ENCODE peak calls at places on chromosomes 11 and 22, in ten cellular contexts. B, Q, R, C, Y, X, N, G, L and W are unnamed samples.

GRCh38 chr22:23888615-23889401 is 5.4 kb upstream of the MIF start:
- DNase-seq in B (no peak), Q (peak), R (peak), C (peak), Y (peak), X (no peak), N (no peak), G (no peak), L (no peak), W (no peak)

GRCh38 chr11:78417888-78418583 is 416 bp upstream of the GAB2 start:
- DNase-seq in B (peak), Q (peak), R (peak), C (peak), Y (peak), X (peak), N (no peak), G (peak), L (peak), W (peak)

GRCh38 chr11:4882543-4882942 is 843 bp downstream of the OR51T1 start:
- DNase-seq in B (no peak), Q (no peak), R (no peak), C (no peak), Y (no peak), X (no peak), N (no peak), G (no peak), L (no peak), W (no peak)

GRCh38 chr11:20026629-20027545 is 133.4 kb downstream of the DBX1 start:
- DNase-seq in B (peak), Q (peak), R (no peak), C (no peak), Y (peak), X (peak), N (peak), G (no peak), L (no peak), W (no peak)

GRCh38 chr22:28116261-28116673 is 197.2 kb upstream of the PITPNB start:
- DNase-seq in B (peak), Q (peak), R (no peak), C (no peak), Y (peak), X (no peak), N (peak), G (no peak), L (no peak), W (no peak)

GRCh38 chr11:69642549-69642912 is 1.6 kb downstream of the CCND1 start:
- DNase-seq in B (no peak), Q (no peak), R (no peak), C (peak), Y (no peak), X (peak), N (peak), G (peak), L (no peak), W (no peak)

GRCh38 chr11:132056689-132057088 is 686.3 kb downstream of the NTM start:
- DNase-seq in B (no peak), Q (no peak), R (no peak), C (no peak), Y (peak), X (no peak), N (no peak), G (no peak), L (no peak), W (no peak)

GRCh38 chr11:83881428-83881827 is 595.3 kb upstream of the CCDC90B start:
- DNase-seq in B (no peak), Q (no peak), R (no peak), C (peak), Y (no peak), X (no peak), N (no peak), G (no peak), L (no peak), W (no peak)

GRCh38 chr11:130645164-130645859 is 196.9 kb downstream of the ADAMTS15 start:
- DNase-seq in B (no peak), Q (no peak), R (no peak), C (no peak), Y (no peak), X (no peak), N (no peak), G (no peak), L (no peak), W (no peak)

GRCh38 chr11:11588243-11588642 is 33.6 kb downstream of the GALNT18 start:
- DNase-seq in B (peak), Q (peak), R (no peak), C (no peak), Y (no peak), X (no peak), N (no peak), G (no peak), L (no peak), W (no peak)

GRCh38 chr11:14029415-14029814 is 66.9 kb downstream of the SPON1 start:
- DNase-seq in B (peak), Q (no peak), R (no peak), C (no peak), Y (no peak), X (no peak), N (no peak), G (no peak), L (no peak), W (no peak)

GRCh38 chr11:45929486-45930030 is 7.1 kb downstream of the LARGE2 start:
- DNase-seq in B (peak), Q (peak), R (no peak), C (no peak), Y (no peak), X (no peak), N (no peak), G (no peak), L (no peak), W (peak)

GRCh38 chr11:3220101-3220500 is 1.5 kb upstream of the MRGPRG start:
- DNase-seq in B (no peak), Q (no peak), R (no peak), C (peak), Y (no peak), X (no peak), N (no peak), G (no peak), L (no peak), W (no peak)

GRCh38 chr11:3222003-3222855 is 3.6 kb upstream of the MRGPRG start:
- DNase-seq in B (no peak), Q (no peak), R (no peak), C (peak), Y (no peak), X (no peak), N (no peak), G (no peak), L (no peak), W (no peak)

GRCh38 chr11:3219281-3219892 is 774 bp upstream of the MRGPRG start:
- DNase-seq in B (no peak), Q (no peak), R (no peak), C (no peak), Y (no peak), X (peak), N (no peak), G (no peak), L (no peak), W (no peak)

GRCh38 chr11:3221408-3222002 is 2.9 kb upstream of the MRGPRG start:
- DNase-seq in B (no peak), Q (no peak), R (no peak), C (peak), Y (no peak), X (no peak), N (no peak), G (no peak), L (no peak), W (no peak)

DNA sequence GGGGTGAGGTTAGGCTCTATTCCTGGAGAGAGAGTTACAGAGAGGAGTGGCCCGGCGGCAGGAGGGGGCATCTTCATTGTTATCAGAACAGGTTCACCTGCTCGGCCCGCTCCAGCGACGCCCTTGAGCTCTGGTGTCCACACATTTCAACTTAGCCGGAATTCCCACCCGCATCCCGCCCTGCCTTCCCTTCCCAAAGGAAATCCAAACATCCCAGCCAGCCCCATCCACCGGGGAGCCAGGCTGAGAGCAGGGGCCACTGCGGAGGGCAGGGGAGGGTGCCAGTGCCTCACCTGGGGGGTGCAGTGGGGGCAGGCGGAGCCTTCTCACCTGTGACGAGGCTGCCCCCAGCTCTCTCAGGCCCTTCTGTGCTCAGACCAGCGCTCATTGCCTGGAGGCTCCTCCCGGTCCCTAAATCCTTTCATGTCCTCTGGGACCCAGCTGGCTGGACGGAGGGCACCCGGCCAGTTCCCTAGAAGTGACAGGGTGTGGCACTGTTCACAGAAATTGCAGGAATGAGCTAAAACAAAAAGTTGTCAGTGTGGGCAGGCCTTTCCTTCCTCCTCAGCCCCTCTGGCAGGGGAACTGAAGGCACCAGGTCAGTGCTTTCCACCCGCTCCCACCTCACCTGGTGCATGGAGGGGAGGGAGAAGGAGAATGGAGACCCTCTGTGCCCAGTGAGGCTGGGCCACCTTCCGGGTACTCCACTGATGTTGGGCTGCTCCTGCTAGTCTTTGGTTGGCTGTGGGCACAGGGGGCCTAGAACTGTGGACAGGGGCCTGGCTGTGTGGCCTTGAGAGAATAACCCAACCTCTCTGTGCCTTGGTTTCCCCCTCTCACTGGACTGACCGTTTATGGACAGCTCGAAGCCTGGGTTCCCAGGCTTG is 2.2 kb upstream of the MRGPRG start:
- DNase-seq in B (no peak), Q (no peak), R (no peak), C (peak), Y (no peak), X (peak), N (no peak), G (no peak), L (no peak), W (no peak)
- TF ChIP-seq CTCF in B (no peak), Q (no peak), R (no peak), C (no peak), Y (no peak), X (no peak), N (no peak), G (no peak), L (no peak), W (no peak)

DNA sequence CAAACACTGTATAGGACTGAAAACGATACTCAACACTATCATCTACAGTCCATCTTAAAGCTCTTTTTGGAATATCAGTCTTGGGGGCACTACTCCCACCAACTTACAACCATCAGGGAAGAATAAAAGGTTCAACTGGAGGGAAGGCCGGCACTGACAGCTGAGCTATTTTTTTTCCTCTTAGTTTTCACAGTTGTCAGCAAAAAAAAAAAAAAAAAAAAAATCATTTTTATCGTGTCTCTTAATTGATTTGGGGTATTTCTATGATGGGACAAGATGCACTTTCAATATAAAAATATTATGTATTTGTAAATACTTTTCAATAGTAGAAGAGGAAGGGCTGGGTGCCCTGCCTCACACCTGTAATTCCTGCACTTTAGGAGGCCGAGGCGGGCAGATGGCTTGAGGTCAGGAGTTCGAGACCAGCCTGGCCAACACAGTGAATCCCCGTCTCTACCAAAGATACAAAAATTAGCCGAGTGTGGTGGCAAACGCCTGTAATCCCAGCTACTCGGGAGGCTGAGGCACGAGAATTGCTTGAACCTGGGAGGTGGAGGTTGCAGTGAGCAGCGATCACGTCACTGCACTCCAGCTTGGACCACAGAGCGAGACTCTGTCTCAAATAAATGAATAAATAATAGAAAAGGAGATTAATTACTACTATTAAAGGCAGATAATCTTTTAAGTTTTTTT is 1.5 kb downstream of the KIF18A start:
- DNase-seq in B (no peak), Q (no peak), R (no peak), C (no peak), Y (no peak), X (no peak), N (no peak), G (no peak), L (no peak), W (no peak)
- TF ChIP-seq CTCF in B (no peak), Q (no peak), R (no peak), C (no peak), Y (no peak), X (no peak), N (no peak), G (no peak), L (no peak), W (no peak)

GRCh38 chr11:61954106-61955030 is 4.2 kb downstream of the BEST1 start:
- DNase-seq in B (no peak), Q (no peak), R (no peak), C (no peak), Y (no peak), X (no peak), N (no peak), G (no peak), L (no peak), W (no peak)
- TF ChIP-seq CTCF in B (no peak), Q (no peak), R (no peak), C (no peak), Y (no peak), X (no peak), N (no peak), G (no peak), L (no peak), W (no peak)

GRCh38 chr11:66344550-66345315 is at the start of gene BRMS1:
- DNase-seq in B (peak), Q (peak), R (peak), C (peak), Y (peak), X (peak), N (peak), G (peak), L (peak), W (peak)
- TF ChIP-seq CTCF in B (peak), Q (peak), R (no peak), C (no peak), Y (peak), X (no peak), N (no peak), G (no peak), L (no peak), W (no peak)

GRCh38 chr22:22061085-22062077 is 78.8 kb upstream of the TOP3B start:
- DNase-seq in B (peak), Q (peak), R (peak), C (no peak), Y (peak), X (no peak), N (no peak), G (no peak), L (peak), W (no peak)
- TF ChIP-seq CTCF in B (peak), Q (peak), R (peak), C (no peak), Y (peak), X (no peak), N (peak), G (no peak), L (peak), W (no peak)

DNA sequence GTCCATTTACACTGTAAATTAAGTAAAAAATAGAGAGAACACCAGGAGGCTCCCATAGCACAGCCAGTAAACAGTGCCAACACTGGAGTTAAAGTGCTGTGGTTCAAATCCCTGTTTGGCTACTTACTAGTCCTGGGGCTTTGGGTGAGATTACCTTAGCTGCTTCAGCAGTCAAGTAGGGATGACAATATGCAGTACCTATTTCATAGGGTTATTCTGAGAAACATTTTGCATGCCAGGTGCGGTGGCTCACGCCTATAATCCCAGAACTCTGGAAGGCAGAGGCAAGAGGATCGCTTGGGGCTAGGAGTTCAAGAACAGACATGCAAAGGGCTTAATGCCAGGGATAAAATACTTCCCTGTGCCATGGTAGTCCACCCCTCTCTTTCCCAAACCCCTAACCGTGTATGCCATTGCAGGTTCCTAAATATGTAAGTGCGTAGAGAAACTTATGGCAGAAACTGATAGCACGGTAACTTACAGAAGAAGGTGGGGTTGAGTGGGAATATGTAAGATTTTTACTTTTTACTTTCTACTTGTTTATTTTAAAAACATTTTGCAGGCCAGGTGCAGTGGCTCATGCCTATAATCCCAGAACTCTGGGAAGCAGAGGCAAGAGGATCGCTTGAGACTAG is 86.4 kb upstream of the PICALM start:
- DNase-seq in B (peak), Q (peak), R (no peak), C (no peak), Y (no peak), X (no peak), N (no peak), G (no peak), L (no peak), W (no peak)
- TF ChIP-seq CTCF in B (no peak), Q (peak), R (no peak), C (no peak), Y (no peak), X (no peak), N (no peak), G (no peak), L (no peak), W (no peak)

DNA sequence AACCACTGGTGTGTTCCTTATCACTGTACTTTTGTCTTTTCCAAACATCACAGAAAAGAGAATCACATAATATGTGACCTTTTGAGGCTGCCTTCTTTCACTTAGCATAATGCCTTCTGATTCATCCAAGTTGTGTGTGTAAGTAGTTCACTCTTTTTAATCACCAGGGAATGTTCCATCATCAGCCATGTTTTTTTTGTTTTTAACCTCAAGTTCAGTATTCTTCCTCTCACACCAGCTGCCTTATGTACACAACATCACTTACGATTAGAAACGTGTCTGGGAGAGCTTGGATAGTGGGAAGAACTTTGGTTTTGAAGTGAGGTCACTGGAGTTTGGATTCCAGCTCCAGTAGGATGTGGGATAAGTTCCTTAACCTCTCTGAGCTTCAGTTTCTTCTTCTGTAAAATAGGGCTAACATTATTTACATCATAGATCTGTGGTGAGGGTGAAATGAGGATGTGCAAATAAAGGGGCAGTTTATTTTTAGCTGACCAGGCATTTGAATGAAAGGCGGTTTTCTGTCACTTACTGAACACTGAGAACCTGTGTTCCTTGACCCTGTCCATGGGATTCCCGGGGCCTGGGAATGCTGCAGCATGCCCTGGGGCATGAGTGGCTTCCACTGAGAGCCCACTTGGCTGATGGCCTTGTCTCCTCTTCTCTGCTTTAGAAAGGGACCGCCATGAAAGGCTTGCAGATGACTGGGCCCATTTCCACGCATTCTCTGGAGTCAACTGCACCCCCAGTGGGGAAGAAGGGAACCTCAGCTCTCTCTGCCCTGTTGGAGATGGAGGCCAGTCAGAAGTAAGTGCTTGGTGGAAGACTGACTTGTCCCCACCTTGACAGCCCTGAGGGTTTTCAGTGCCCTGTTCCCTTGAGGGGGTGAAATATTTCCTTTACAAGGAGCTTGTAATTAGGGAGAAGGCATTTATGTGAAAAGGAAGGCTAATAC is 92.6 kb downstream of the DEPDC5 start:
- DNase-seq in B (no peak), Q (no peak), R (peak), C (peak), Y (peak), X (no peak), N (no peak), G (no peak), L (peak), W (no peak)
- TF ChIP-seq CTCF in B (peak), Q (peak), R (no peak), C (peak), Y (peak), X (no peak), N (no peak), G (no peak), L (peak), W (no peak)

GRCh38 chr11:29447821-29448220 is 569.0 kb downstream of the KCNA4 start:
- DNase-seq in B (no peak), Q (no peak), R (no peak), C (no peak), Y (no peak), X (no peak), N (no peak), G (no peak), L (no peak), W (no peak)

GRCh38 chr11:29452131-29452530 is 564.7 kb downstream of the KCNA4 start:
- DNase-seq in B (peak), Q (peak), R (no peak), C (no peak), Y (peak), X (no peak), N (no peak), G (no peak), L (no peak), W (no peak)

GRCh38 chr11:29446132-29446531 is 570.7 kb downstream of the KCNA4 start:
- DNase-seq in B (no peak), Q (no peak), R (no peak), C (no peak), Y (no peak), X (no peak), N (no peak), G (no peak), L (no peak), W (no peak)

GRCh38 chr11:29449280-29450074 is 567.4 kb downstream of the KCNA4 start:
- DNase-seq in B (no peak), Q (no peak), R (no peak), C (no peak), Y (peak), X (no peak), N (no peak), G (no peak), L (no peak), W (no peak)

DNA sequence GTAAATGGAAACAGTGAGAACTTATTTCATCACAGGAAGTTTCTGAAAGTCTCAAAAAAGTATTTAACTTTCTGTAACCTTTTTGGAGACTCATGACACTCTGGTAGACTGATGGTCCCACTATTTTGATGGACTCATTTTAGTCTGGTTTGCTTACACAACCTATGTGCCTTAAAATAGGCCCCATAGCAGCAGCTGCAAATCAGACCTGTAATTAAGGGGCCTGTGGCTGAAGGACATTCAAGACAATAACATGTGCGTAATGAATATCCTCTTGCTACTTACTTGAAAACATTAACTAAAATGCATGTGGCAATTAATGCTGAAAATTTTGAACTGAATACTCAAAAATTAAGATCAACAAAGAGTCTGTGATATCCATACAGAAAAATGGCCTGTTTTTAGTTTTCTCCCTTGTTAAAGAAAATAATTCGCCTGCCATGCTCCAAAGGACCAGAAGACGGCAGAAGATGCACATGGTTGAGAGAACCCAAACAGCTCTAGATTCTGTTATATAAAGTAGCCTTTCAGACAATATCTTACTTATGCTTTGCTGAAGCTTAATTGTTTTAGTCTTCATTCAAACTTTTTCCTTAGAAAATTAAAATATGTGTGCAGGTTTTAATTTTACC is 568.5 kb downstream of the KCNA4 start:
- DNase-seq in B (peak), Q (peak), R (peak), C (no peak), Y (peak), X (no peak), N (no peak), G (no peak), L (peak), W (no peak)
- TF ChIP-seq CTCF in B (peak), Q (peak), R (peak), C (peak), Y (peak), X (no peak), N (peak), G (no peak), L (no peak), W (peak)